ENCODE peak calls at places on chromosomes 12 and 14, in seven cellular contexts. M is GM23248; Y is ureter; H is EL; R is iPS-NIHi11; J is RPMI7951; X is stimulated activated CD8-positive, alpha-beta memory T cell treated with anti-CD3 and anti-CD28 coated beads, Interleukin-15, amount 100 ng/mL, for 24 hours. F is an unnamed sample.

GRCh38 chr12:132054983-132055382 is 89.1 kb downstream of the DDX51 start:
- DNase-seq in R (no peak), J (no peak), M (no peak), Y (no peak), H (no peak), X (no peak), F (no peak)

GRCh38 chr14:91349481-91350074 is 68.0 kb downstream of the CCDC88C start:
- DNase-seq in R (no peak), X (no peak), M (no peak), J (no peak), Y (no peak), H (no peak), F (no peak)

GRCh38 chr12:117309276-117309885 is 52.0 kb downstream of the NOS1 start:
- DNase-seq in X (no peak), Y (no peak), H (no peak), R (no peak), J (no peak), M (no peak), F (no peak)

GRCh38 chr12:111022386-111022785 is 102.0 kb upstream of the MYL2 start:
- DNase-seq in X (no peak), M (no peak), Y (no peak), R (no peak), H (no peak), J (no peak), F (no peak)

GRCh38 chr14:24607635-24608492 is 1.6 kb downstream of the GZMH start:
- DNase-seq in M (no peak), X (no peak), Y (no peak), R (no peak), J (no peak), H (no peak), F (no peak)

GRCh38 chr12:54166543-54167499 is 22.0 kb downstream of the SMUG1 start:
- DNase-seq in M (no peak), J (no peak), H (no peak), X (no peak), Y (no peak), R (no peak), F (no peak)

GRCh38 chr12:54683388-54683787 is 35.2 kb upstream of the DCD start:
- DNase-seq in H (no peak), M (no peak), Y (no peak), J (no peak), X (no peak), R (peak; percentile 30), F (no peak)

GRCh38 chr14:69572634-69573135 is 2.0 kb downstream of the CCDC177 start:
- DNase-seq in Y (no peak), M (peak; percentile 35), J (no peak), H (no peak), X (no peak), R (no peak), F (no peak)